ENCODE peak calls at places on chromosomes 6 and 20, in six cellular contexts. C, B, E, S, Q and G are unnamed samples.

GRCh38 chr20:50577175-50578018 is 67.2 kb downstream of the PTPN1 start:
- DNase-seq in B (peak), S (no peak), E (no peak), C (no peak), Q (peak), G (no peak)

GRCh38 chr6:158630944-158631616 is 13.5 kb downstream of the DYNLT1 start:
- DNase-seq in B (peak), S (peak), C (no peak), Q (peak), E (peak), G (peak)

GRCh38 chr6:84504025-84504424 is 260.4 kb downstream of the TBX18 start:
- DNase-seq in E (no peak), B (no peak), S (no peak), C (no peak), Q (no peak), G (no peak)

GRCh38 chr6:142167071-142167470 is 20.0 kb downstream of the VTA1 start:
- DNase-seq in B (no peak), Q (no peak), C (no peak), S (no peak), E (no peak), G (no peak)

GRCh38 chr6:44035621-44036020 is 91.6 kb downstream of the MRPL14 start:
- DNase-seq in Q (no peak), C (no peak), B (no peak), S (peak), E (peak), G (peak)

GRCh38 chr6:81751388-81752083 is 945 bp downstream of the TENT5A start:
- DNase-seq in C (peak), S (peak), E (no peak), Q (peak), B (peak), G (peak)

GRCh38 chr6:42627674-42628073 is 63.8 kb downstream of the UBR2 start:
- DNase-seq in E (no peak), S (no peak), Q (no peak), C (no peak), B (no peak), G (peak)

GRCh38 chr6:117130125-117130524 is 135.2 kb upstream of the VGLL2 start:
- DNase-seq in Q (no peak), B (no peak), E (no peak), S (no peak), C (no peak), G (no peak)

GRCh38 chr6:42367353-42368011 is 84.2 kb downstream of the TRERF1 start:
- DNase-seq in S (peak), B (no peak), Q (no peak), E (no peak), C (no peak), G (peak)

GRCh38 chr20:36779656-36780025 is 6.1 kb upstream of the DSN1 start:
- DNase-seq in Q (no peak), C (no peak), B (no peak), E (no peak), S (no peak), G (no peak)

GRCh38 chr6:161204866-161205557 is 68.8 kb downstream of the AGPAT4 start:
- DNase-seq in S (no peak), Q (no peak), E (peak), B (no peak), C (no peak), G (no peak)

GRCh38 chr6:39092124-39092523 is 22.9 kb downstream of the SAYSD1 start:
- DNase-seq in Q (no peak), B (no peak), E (no peak), C (peak), S (no peak), G (no peak)

GRCh38 chr6:31752739-31753319 is 9.6 kb upstream of the SAPCD1 start:
- DNase-seq in C (peak), S (peak), B (no peak), E (peak), Q (no peak), G (peak)

GRCh38 chr20:23114018-23114417 is 27.9 kb upstream of the CD93 start:
- DNase-seq in E (no peak), C (no peak), B (no peak), Q (no peak), S (no peak), G (peak)

GRCh38 chr6:120774275-120774674 is 560.0 kb downstream of the TBC1D32 start:
- DNase-seq in B (no peak), Q (no peak), E (peak), C (peak), S (no peak), G (peak)

GRCh38 chr20:47610247-47610944 is 108.7 kb downstream of the NCOA3 start:
- DNase-seq in S (peak), Q (no peak), B (peak), E (peak), C (peak), G (peak)

GRCh38 chr20:63735859-63736718 is at the start of gene LIME1:
- DNase-seq in Q (no peak), C (no peak), E (no peak), S (no peak), B (peak), G (no peak)

GRCh38 chr20:63061701-63062100 is 54.9 kb upstream of the BHLHE23 start:
- DNase-seq in Q (peak), S (no peak), B (no peak), C (no peak), E (no peak), G (no peak)

GRCh38 chr20:24405810-24406209 is 63.6 kb upstream of the SYNDIG1 start:
- DNase-seq in S (no peak), E (no peak), C (no peak), Q (no peak), B (no peak), G (no peak)

GRCh38 chr6:36805107-36805797 is 34.0 kb downstream of the CPNE5 start:
- DNase-seq in C (no peak), E (no peak), B (no peak), Q (no peak), S (no peak), G (no peak)

GRCh38 chr6:7882505-7883257 is 27.9 kb downstream of the TXNDC5 start:
- DNase-seq in S (no peak), B (no peak), C (no peak), Q (no peak), E (no peak), G (no peak)

GRCh38 chr6:139448094-139448649 is 73.7 kb upstream of the CITED2 start:
- DNase-seq in B (no peak), S (peak), Q (no peak), E (peak), C (no peak), G (peak)

GRCh38 chr6:128731249-128732165 is 151.4 kb upstream of the LAMA2 start:
- DNase-seq in B (no peak), E (peak), S (peak), Q (no peak), C (peak), G (peak)

GRCh38 chr20:12053348-12053747 is 135.7 kb downstream of the BTBD3 start:
- DNase-seq in S (peak), Q (no peak), C (peak), B (no peak), E (peak), G (peak)

GRCh38 chr6:107323133-107323785 is 136.1 kb downstream of the PDSS2 start:
- DNase-seq in C (no peak), Q (no peak), S (peak), E (peak), B (no peak), G (peak)

GRCh38 chr6:28213213-28213523 is 11.9 kb upstream of the ZSCAN9 start:
- DNase-seq in B (no peak), E (no peak), C (no peak), Q (no peak), S (no peak), G (no peak)
- H3K4me3 ChIP-seq in B (no peak), E (no peak), C (peak), Q (peak), S (peak), G (no peak)

DNA sequence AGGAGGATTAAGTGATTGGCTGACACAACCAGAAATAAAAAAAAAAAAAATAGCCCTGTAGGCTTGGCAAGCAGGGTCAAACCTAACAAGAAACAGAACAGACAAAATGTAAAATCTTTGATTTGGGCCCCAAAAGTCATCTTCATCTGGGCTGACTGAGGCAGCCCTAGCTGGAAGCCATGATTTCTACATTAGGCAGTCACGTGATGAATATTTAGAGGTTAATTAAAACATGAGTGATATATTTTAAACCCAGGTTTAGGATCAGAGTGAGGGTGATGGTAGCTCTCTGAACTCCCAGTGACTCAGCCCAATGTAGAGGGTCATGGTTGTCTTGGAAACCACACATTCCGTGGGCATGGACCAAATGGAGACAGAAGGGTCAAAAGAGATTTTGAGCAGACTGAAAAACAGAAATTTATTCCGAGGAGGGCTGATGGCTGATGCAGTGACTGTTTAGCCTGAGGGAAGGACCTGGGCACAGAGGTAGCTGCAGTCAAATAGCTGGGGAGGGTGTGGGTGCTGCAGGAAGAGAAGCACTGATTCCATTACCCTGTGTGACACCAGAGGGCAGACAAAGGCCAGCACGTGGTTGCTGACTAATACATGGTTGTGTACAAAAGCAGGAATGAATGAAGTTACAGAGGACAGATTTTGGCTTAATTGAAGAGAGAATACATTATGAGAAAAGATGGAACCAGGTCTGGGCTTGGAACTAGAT is 573.1 kb upstream of the CHD6 start:
- DNase-seq in E (no peak), Q (no peak), C (no peak), B (no peak), S (no peak), G (no peak)
- TF ChIP-seq CTCF in E (no peak), Q (no peak), C (no peak), B (no peak), S (no peak), G (no peak)

GRCh38 chr6:170280689-170281045 is 10.2 kb downstream of the DLL1 start:
- DNase-seq in B (no peak), Q (no peak), E (no peak), C (no peak), S (no peak), G (no peak)
- H3K4me3 ChIP-seq in B (peak), Q (peak), E (peak), C (peak), S (peak), G (no peak)

GRCh38 chr6:130367767-130368166 is 1.9 kb downstream of the TMEM200A start:
- DNase-seq in B (no peak), E (no peak), Q (no peak), S (no peak), C (no peak), G (no peak)

GRCh38 chr6:130366011-130366963 is at the start of gene TMEM200A:
- DNase-seq in C (no peak), Q (peak), B (peak), E (peak), S (peak), G (peak)

GRCh38 chr6:130364224-130364780 is 1.5 kb upstream of the TMEM200A start:
- DNase-seq in Q (no peak), C (no peak), S (no peak), B (no peak), E (no peak), G (no peak)

GRCh38 chr6:130362128-130362527 is 3.7 kb upstream of the TMEM200A start:
- DNase-seq in Q (no peak), B (no peak), E (peak), C (peak), S (no peak), G (peak)

DNA sequence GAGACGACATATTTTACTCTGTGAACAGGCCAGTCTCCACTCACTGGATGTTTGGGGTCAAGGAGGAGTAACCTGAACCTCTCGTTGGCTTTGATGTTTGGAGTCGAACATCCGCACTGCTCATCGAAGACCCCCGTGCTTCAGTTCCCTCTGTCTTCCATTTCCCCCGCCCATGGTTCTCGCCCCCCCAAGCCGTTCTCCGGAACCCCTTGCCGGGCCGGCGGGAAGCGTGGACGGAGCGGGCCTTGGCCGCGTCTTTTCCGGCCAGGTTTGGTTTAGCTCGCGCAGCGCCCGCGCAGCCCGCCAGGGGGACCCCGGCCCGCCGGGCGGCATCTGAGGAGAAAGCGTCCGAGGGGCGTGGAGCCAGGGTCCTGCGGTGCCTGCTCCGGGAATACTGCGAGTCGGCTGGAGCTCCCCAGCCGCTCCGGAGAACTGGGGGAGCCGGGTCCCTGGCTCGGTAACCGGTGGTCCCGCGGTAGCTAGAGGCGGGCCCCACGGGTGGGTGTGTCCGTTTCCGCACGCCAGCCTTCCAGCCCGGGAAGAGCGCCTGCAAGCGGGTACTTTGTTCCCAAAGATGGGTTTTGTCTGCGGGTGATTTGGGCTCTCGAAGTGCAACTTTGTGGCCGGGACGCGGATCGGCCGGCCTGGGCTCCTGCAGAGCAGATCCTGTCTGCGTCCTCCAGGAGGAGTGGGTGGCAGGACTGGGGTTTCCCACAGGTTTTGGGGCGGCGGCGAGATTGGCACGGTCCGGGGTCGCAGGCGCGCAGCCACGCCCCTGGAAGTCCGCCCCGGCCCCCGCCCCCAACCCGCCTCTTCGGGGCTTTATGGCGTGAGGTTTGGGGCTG is 429 bp upstream of the TMEM200A start:
- DNase-seq in B (peak), Q (peak), S (peak), C (peak), E (peak), G (peak)
- TF ChIP-seq CTCF in B (peak), Q (peak), S (peak), C (peak), E (no peak), G (peak)